ENCODE peak calls at places on chromosomes 1 and 21, in eight cellular contexts. P, E, L, N, B, U, S and J are unnamed samples.
A peak's percentile ranks its signal among the peaks of the same experiment; 100 is the strongest.

GRCh38 chr1:197302775-197303174 is 34.7 kb downstream of the CRB1 start:
- DNase-seq in P (no peak), E (peak; percentile 80), L (peak; percentile 6), N (no peak), B (peak; percentile 58), U (no peak), S (peak; percentile 65), J (no peak)

GRCh38 chr1:208033236-208033635 is 122.3 kb upstream of the CD34 start:
- DNase-seq in P (no peak), E (no peak), L (no peak), N (no peak), B (no peak), U (no peak), S (no peak), J (no peak)

GRCh38 chr1:11501491-11501897 is 22.5 kb downstream of the DISP3 start:
- DNase-seq in P (peak; percentile 43), E (no peak), L (no peak), N (no peak), B (no peak), U (no peak), S (no peak), J (no peak)

GRCh38 chr21:45836268-45836655 is 145.3 kb upstream of the COL6A1 start:
- DNase-seq in P (no peak), E (no peak), L (peak; percentile 89), N (no peak), B (peak; percentile 76), U (no peak), S (no peak), J (no peak)

GRCh38 chr1:235919797-235920475 is 53.2 kb upstream of the LYST start:
- DNase-seq in P (no peak), E (peak; percentile 85), L (peak; percentile 77), N (no peak), B (peak; percentile 61), U (no peak), S (no peak), J (no peak)

GRCh38 chr1:42214447-42214871 is 49.9 kb upstream of the GUCA2A start:
- DNase-seq in P (no peak), E (peak; percentile 26), L (peak; percentile 80), N (peak; percentile 6), B (peak; percentile 12), U (no peak), S (no peak), J (no peak)

GRCh38 chr1:87853576-87854351 is 525.1 kb downstream of the LMO4 start:
- DNase-seq in P (no peak), E (no peak), L (peak; percentile 4), N (no peak), B (peak; percentile 11), U (no peak), S (no peak), J (no peak)

GRCh38 chr1:162276493-162276892 is 100.2 kb downstream of the SPATA46 start:
- DNase-seq in P (no peak), E (peak; percentile 49), L (peak; percentile 6), N (peak; percentile 40), B (peak; percentile 53), U (no peak), S (peak; percentile 58), J (no peak)

GRCh38 chr1:33339413-33339812 is 18.5 kb upstream of the A3GALT2 start:
- DNase-seq in P (no peak), E (no peak), L (no peak), N (no peak), B (no peak), U (no peak), S (no peak), J (no peak)

GRCh38 chr1:20481158-20481617 is 4.8 kb downstream of the CAMK2N1 start:
- DNase-seq in P (no peak), E (no peak), L (no peak), N (no peak), B (no peak), U (no peak), S (no peak), J (no peak)

GRCh38 chr1:57132993-57133614 is 167.3 kb upstream of the C8B start:
- DNase-seq in P (no peak), E (no peak), L (no peak), N (no peak), B (no peak), U (no peak), S (no peak), J (no peak)

GRCh38 chr1:58324551-58324950 is 222.0 kb downstream of the OMA1 start:
- DNase-seq in P (no peak), E (no peak), L (no peak), N (no peak), B (no peak), U (no peak), S (no peak), J (no peak)

GRCh38 chr1:155207578-155208405 is at the start of gene THBS3:
- DNase-seq in P (peak; percentile 40), E (peak; percentile 48), L (peak; percentile 50), N (no peak), B (no peak), U (no peak), S (peak; percentile 62), J (no peak)

GRCh38 chr1:172704446-172705176 is 45.7 kb downstream of the FASLG start:
- DNase-seq in P (no peak), E (no peak), L (no peak), N (no peak), B (no peak), U (no peak), S (no peak), J (no peak)

GRCh38 chr1:14585771-14586170 is 12.7 kb upstream of the KAZN start:
- DNase-seq in P (no peak), E (no peak), L (no peak), N (no peak), B (no peak), U (no peak), S (no peak), J (no peak)

GRCh38 chr1:182955596-182956588 is 2.9 kb upstream of the SHCBP1L start:
- DNase-seq in P (no peak), E (peak; percentile 99), L (peak; percentile 92), N (no peak), B (peak; percentile 95), U (no peak), S (peak; percentile 89), J (no peak)

GRCh38 chr1:197902131-197902453 is 338 bp upstream of the C1orf53 start:
- DNase-seq in P (no peak), E (no peak), L (no peak), N (no peak), B (no peak), U (no peak), S (no peak), J (no peak)

GRCh38 chr1:191675991-191676783 is 482.1 kb upstream of the RGS18 start:
- DNase-seq in P (no peak), E (no peak), L (no peak), N (no peak), B (no peak), U (no peak), S (no peak), J (no peak)

GRCh38 chr1:205041998-205042910 is 758 bp upstream of the CNTN2 start:
- DNase-seq in P (no peak), E (no peak), L (no peak), N (no peak), B (no peak), U (no peak), S (no peak), J (no peak)

GRCh38 chr1:192852001-192852400 is 43.2 kb downstream of the RGS2 start:
- DNase-seq in P (no peak), E (no peak), L (no peak), N (no peak), B (no peak), U (no peak), S (no peak), J (no peak)

GRCh38 chr1:53316058-53316741 is 11.7 kb downstream of the LRP8 start:
- DNase-seq in P (no peak), E (no peak), L (no peak), N (no peak), B (no peak), U (no peak), S (no peak), J (no peak)

GRCh38 chr1:19597463-19598309 is 46.4 kb upstream of the NBL1 start:
- DNase-seq in P (no peak), E (peak; percentile 11), L (peak; percentile 10), N (no peak), B (peak; percentile 22), U (peak; percentile 12), S (peak; percentile 44), J (peak; percentile 42)

GRCh38 chr1:25743164-25744139 is 56.5 kb upstream of the SELENON start:
- DNase-seq in P (no peak), E (peak; percentile 40), L (peak; percentile 97), N (no peak), B (peak; percentile 93), U (no peak), S (no peak), J (no peak)

GRCh38 chr21:45290948-45291612 is 3.4 kb upstream of the POFUT2 start:
- DNase-seq in P (no peak), E (peak; percentile 84), L (peak; percentile 34), N (no peak), B (peak; percentile 47), U (no peak), S (no peak), J (no peak)